ENCODE peak calls at places on chromosomes 1 and 21, in ten cellular contexts. Q is HFF-Myc; K is Panc1; V is stimulated activated CD4-positive, alpha-beta T cell treated with anti-CD3 and anti-CD28 coated beads, Interleukin-12 subunit alpha, Interleukin-12 subunit beta, amount 100 ng/mL, for 48 hours; S is Right ventricle myocardium superior; Y is GM10248; W is T-cell; F is GM23248; D is neuronal stem cell; O is HT-29. N is an unnamed sample.

GRCh38 chr1:220698607-220699016 is 8.4 kb downstream of the C1orf115 start:
- DNase-seq in K (no peak), F (no peak), D (no peak), S (no peak), W (no peak), V (no peak), Y (no peak), O (no peak), Q (no peak), N (no peak)

GRCh38 chr1:70190180-70190579 is 15.2 kb downstream of the LRRC40 start:
- DNase-seq in F (no peak), Q (no peak), K (no peak), S (no peak), O (no peak), V (no peak), D (no peak), Y (no peak), W (no peak), N (no peak)

GRCh38 chr1:209191242-209191626 is 392.3 kb upstream of the CAMK1G start:
- DNase-seq in V (no peak), S (no peak), K (no peak), D (no peak), Y (no peak), F (no peak), W (no peak), Q (no peak), O (no peak), N (no peak)

GRCh38 chr1:75166821-75167220 is 32.6 kb downstream of the LHX8 start:
- DNase-seq in O (no peak), Y (no peak), S (no peak), V (no peak), D (no peak), K (no peak), W (no peak), Q (no peak), F (no peak), N (no peak)

GRCh38 chr1:7478797-7479499 is 292.1 kb upstream of the VAMP3 start:
- DNase-seq in F (peak; percentile 98), S (peak; percentile 85), Q (no peak), Y (peak; percentile 64), D (no peak), W (no peak), V (no peak), O (no peak), K (no peak), N (peak; percentile 81)

GRCh38 chr1:179305450-179305849 is 11.9 kb downstream of the SOAT1 start:
- DNase-seq in W (no peak), Y (no peak), O (no peak), D (no peak), F (no peak), K (no peak), Q (no peak), S (no peak), V (no peak), N (no peak)

GRCh38 chr1:238895911-238896310 is 490.5 kb upstream of the CHRM3 start:
- DNase-seq in Y (no peak), V (no peak), O (no peak), F (no peak), D (no peak), Q (no peak), W (no peak), S (no peak), K (no peak), N (no peak)

GRCh38 chr1:169307176-169307575 is 60.4 kb downstream of the NME7 start:
- DNase-seq in O (no peak), F (no peak), Y (no peak), W (no peak), S (no peak), D (no peak), K (no peak), V (no peak), Q (no peak), N (peak; percentile 83)

GRCh38 chr21:46001821-46002681 is 20.5 kb downstream of the COL6A1 start:
- DNase-seq in W (no peak), O (no peak), D (no peak), Y (no peak), K (no peak), V (no peak), Q (no peak), S (peak; percentile 41), F (peak; percentile 24), N (no peak)

GRCh38 chr1:37892151-37893047 is 33.0 kb upstream of the MTF1 start:
- DNase-seq in O (no peak), V (no peak), D (no peak), W (no peak), K (no peak), Y (no peak), S (no peak), Q (no peak), F (peak; percentile 72), N (no peak)

GRCh38 chr1:65412984-65413375 is 7.5 kb upstream of the LEPR start:
- DNase-seq in K (no peak), F (peak; percentile 47), Q (no peak), W (no peak), V (no peak), O (no peak), D (no peak), S (no peak), Y (no peak), N (no peak)

GRCh38 chr1:180981596-180982387 is 40.9 kb downstream of the STX6 start:
- DNase-seq in F (no peak), S (no peak), W (peak; percentile 11), Y (peak; percentile 76), K (no peak), Q (no peak), O (no peak), D (no peak), V (peak; percentile 13), N (no peak)

GRCh38 chr1:64139877-64140276 is 63.5 kb upstream of the UBE2U start:
- DNase-seq in W (no peak), O (no peak), V (no peak), D (no peak), Q (no peak), K (no peak), Y (no peak), S (no peak), F (no peak), N (no peak)

GRCh38 chr1:206635983-206636354 is 633 bp downstream of the DYRK3 start:
- DNase-seq in W (no peak), Y (no peak), D (no peak), K (no peak), F (peak; percentile 64), S (no peak), O (no peak), Q (no peak), V (no peak), N (peak; percentile 76)

GRCh38 chr1:210655511-210655910 is 326.8 kb downstream of the HHAT start:
- DNase-seq in Q (no peak), V (no peak), F (no peak), D (no peak), K (no peak), O (no peak), S (no peak), W (no peak), Y (no peak), N (no peak)

GRCh38 chr1:162276493-162276892 is 100.2 kb downstream of the SPATA46 start:
- DNase-seq in F (peak; percentile 60), D (no peak), V (no peak), Y (peak; percentile 39), W (no peak), O (peak; percentile 68), K (peak; percentile 10), S (no peak), Q (peak; percentile 20), N (peak; percentile 71)

GRCh38 chr21:42219606-42220137 is 732 bp downstream of the ABCG1 start:
- DNase-seq in Y (peak; percentile 49), D (no peak), Q (no peak), V (no peak), K (no peak), F (peak; percentile 28), O (no peak), S (no peak), W (no peak), N (peak; percentile 73)

GRCh38 chr1:54980528-54981241 is at the start of gene TMEM61:
- DNase-seq in Y (no peak), Q (no peak), O (no peak), V (no peak), F (peak; percentile 24), S (no peak), W (no peak), D (no peak), K (no peak), N (peak; percentile 64)

GRCh38 chr1:178192686-178193085 is 98.8 kb downstream of the RASAL2 start:
- DNase-seq in W (no peak), S (no peak), K (no peak), Y (no peak), Q (peak; percentile 5), D (no peak), V (no peak), O (peak; percentile 76), F (peak; percentile 87), N (peak; percentile 38)

GRCh38 chr21:26782754-26783153 is 62.5 kb downstream of the ADAMTS1 start:
- DNase-seq in W (no peak), D (no peak), K (no peak), Y (no peak), Q (no peak), S (no peak), F (no peak), O (no peak), V (no peak), N (no peak)

GRCh38 chr1:2072109-2072806 is 22.0 kb downstream of the PRKCZ start:
- DNase-seq in V (no peak), O (no peak), K (no peak), Q (no peak), D (no peak), F (no peak), W (no peak), Y (no peak), S (no peak), N (no peak)

GRCh38 chr1:116350097-116350645 is 22.9 kb upstream of the ATP1A1 start:
- DNase-seq in W (no peak), Q (no peak), K (no peak), D (no peak), V (no peak), F (no peak), S (no peak), O (no peak), Y (no peak), N (no peak)

GRCh38 chr1:113975211-113975895 is 3.9 kb upstream of the OLFML3 start:
- DNase-seq in Y (no peak), K (no peak), S (no peak), F (peak; percentile 64), W (no peak), Q (no peak), D (no peak), V (no peak), O (no peak), N (no peak)

GRCh38 chr1:17264470-17264869 is 15.6 kb downstream of the PADI3 start:
- DNase-seq in D (no peak), O (no peak), V (no peak), S (no peak), F (no peak), Q (no peak), Y (no peak), W (no peak), K (no peak), N (no peak)

GRCh38 chr21:45993210-45994085 is 11.9 kb downstream of the COL6A1 start:
- DNase-seq in S (peak; percentile 57), F (peak; percentile 26), O (no peak), D (no peak), Q (no peak), W (no peak), V (no peak), Y (no peak), K (no peak), N (no peak)

GRCh38 chr1:119286587-119287181 is 81.9 kb upstream of the HAO2 start:
- DNase-seq in K (no peak), O (peak; percentile 60), S (no peak), Y (peak; percentile 51), D (peak; percentile 33), F (peak; percentile 63), W (no peak), Q (no peak), V (peak; percentile 0), N (peak; percentile 54)

GRCh38 chr1:188986751-188987417 is 1490.8 kb downstream of the BRINP3 start:
- DNase-seq in D (no peak), W (no peak), Y (no peak), Q (no peak), F (no peak), V (no peak), S (no peak), K (no peak), O (no peak), N (peak; percentile 22)

GRCh38 chr1:211653907-211654553 is 21.4 kb downstream of the NEK2 start:
- DNase-seq in W (no peak), Q (no peak), S (no peak), D (no peak), V (no peak), K (no peak), F (peak; percentile 76), Y (no peak), O (no peak), N (no peak)

N was measured in NCI-H69.